ENCODE peak calls at places on chromosomes 16 and 17, in five cellular contexts. M, G, F, D and C are unnamed samples.
A peak's percentile ranks its signal among the peaks of the same experiment; 100 is the strongest.

GRCh38 chr16:9836118-9836736 is 346.0 kb downstream of the GRIN2A start:
- DNase-seq in M (peak; percentile 50), G (no peak), F (peak; percentile 45), D (peak; percentile 68), C (peak; percentile 51)

GRCh38 chr16:2692251-2692947 is 10.1 kb downstream of the KCTD5 start:
- DNase-seq in M (no peak), G (no peak), F (no peak), D (peak; percentile 9), C (no peak)

GRCh38 chr16:83185902-83186301 is 559.1 kb downstream of the CDH13 start:
- DNase-seq in M (no peak), G (no peak), F (no peak), D (no peak), C (no peak)

GRCh38 chr17:73722163-73722562 is 77.9 kb upstream of the SDK2 start:
- DNase-seq in M (no peak), G (no peak), F (no peak), D (no peak), C (peak; percentile 85)

GRCh38 chr17:82976982-82977488 is 102.4 kb upstream of the METRNL start:
- DNase-seq in M (no peak), G (no peak), F (no peak), D (no peak), C (no peak)

GRCh38 chr17:48068491-48068961 is 20.4 kb downstream of the NFE2L1 start:
- DNase-seq in M (peak; percentile 85), G (no peak), F (no peak), D (no peak), C (no peak)

GRCh38 chr16:56964243-56965148 is 2.7 kb downstream of the CETP start:
- DNase-seq in M (peak; percentile 82), G (no peak), F (peak; percentile 90), D (peak; percentile 96), C (peak; percentile 86)

GRCh38 chr16:9258423-9259051 is 167.1 kb downstream of the HAPSTR1 start:
- DNase-seq in M (peak; percentile 21), G (no peak), F (peak; percentile 68), D (peak; percentile 80), C (peak; percentile 47)

GRCh38 chr17:10295728-10296343 is 77.0 kb downstream of the MYH13 start:
- DNase-seq in M (peak; percentile 83), G (peak; percentile 9), F (peak; percentile 25), D (peak; percentile 78), C (peak; percentile 62)

GRCh38 chr16:74862743-74863244 is 88.2 kb upstream of the FA2H start:
- DNase-seq in M (peak; percentile 51), G (no peak), F (peak; percentile 35), D (peak; percentile 64), C (peak; percentile 43)

GRCh38 chr16:69123894-69124293 is 8.5 kb downstream of the CHTF8 start:
- DNase-seq in M (peak; percentile 81), G (no peak), F (peak; percentile 72), D (peak; percentile 79), C (peak; percentile 67)

GRCh38 chr16:56795011-56795410 is 65.1 kb downstream of the NUP93 start:
- DNase-seq in M (no peak), G (no peak), F (no peak), D (no peak), C (no peak)

GRCh38 chr17:56230660-56231059 is 77.4 kb downstream of the ANKFN1 start:
- DNase-seq in M (peak; percentile 57), G (no peak), F (no peak), D (no peak), C (peak; percentile 42)

GRCh38 chr17:4956493-4957061 is 5.7 kb downstream of the ENO3 start:
- DNase-seq in M (no peak), G (no peak), F (peak; percentile 39), D (peak; percentile 52), C (no peak)

GRCh38 chr16:66927918-66928649 is 2.7 kb upstream of the RRAD start:
- DNase-seq in M (peak; percentile 70), G (peak; percentile 81), F (no peak), D (no peak), C (no peak)

GRCh38 chr16:88494335-88495154 is 41.5 kb downstream of the ZFPM1 start:
- DNase-seq in M (no peak), G (no peak), F (no peak), D (no peak), C (no peak)

GRCh38 chr16:88759245-88759975 is 25.6 kb downstream of the PIEZO1 start:
- DNase-seq in M (no peak), G (no peak), F (no peak), D (peak; percentile 79), C (no peak)

GRCh38 chr17:29178750-29179231 is 1.4 kb downstream of the MYO18A start:
- DNase-seq in M (no peak), G (peak; percentile 81), F (no peak), D (no peak), C (no peak)

GRCh38 chr17:76659928-76660614 is 16.5 kb upstream of the ST6GALNAC1 start:
- DNase-seq in M (peak; percentile 48), G (no peak), F (no peak), D (no peak), C (no peak)

GRCh38 chr16:84294196-84295142 is at the start of gene WFDC1:
- DNase-seq in M (peak; percentile 70), G (no peak), F (no peak), D (peak; percentile 37), C (no peak)

DNA sequence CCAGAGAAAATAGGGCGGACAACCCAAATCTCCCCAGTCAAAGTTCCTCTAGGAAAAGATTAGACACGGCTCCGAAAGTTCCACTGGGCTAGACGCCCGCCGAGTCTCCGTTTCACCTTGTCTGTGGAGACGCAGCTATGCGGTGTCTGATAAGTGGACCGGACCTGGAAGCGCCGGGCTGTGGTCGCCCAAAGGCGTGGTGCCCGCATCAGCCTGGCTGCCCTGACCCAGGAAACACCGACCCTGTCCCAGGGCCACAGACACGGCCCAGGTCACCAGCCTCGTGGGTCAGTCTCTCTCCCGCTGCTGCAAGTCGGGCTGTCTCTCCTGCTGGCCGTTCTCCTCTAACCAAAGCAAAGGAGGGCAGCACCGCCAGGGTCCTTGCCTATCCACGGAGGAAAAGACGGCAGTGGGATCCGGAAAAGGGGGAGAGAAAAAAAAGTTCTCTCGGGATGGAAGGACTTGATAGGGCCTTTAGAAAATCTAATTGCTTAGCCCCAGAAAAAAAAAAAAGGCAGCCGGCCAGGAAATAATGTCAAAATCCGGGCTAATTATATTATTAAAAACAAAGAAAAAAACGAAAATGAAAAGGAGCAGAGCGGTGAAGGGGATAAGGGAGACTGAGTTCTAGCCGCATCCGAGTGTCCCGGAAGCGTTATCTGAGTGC is 13.9 kb upstream of the FOXF1 start:
- DNase-seq in M (no peak), G (no peak), F (no peak), D (peak; percentile 21), C (no peak)
- TF ChIP-seq EZH2 in M (no peak), G (no peak), F (no peak), D (peak; percentile 97), C (no peak)

GRCh38 chr16:70703041-70703834 is 17.4 kb upstream of the MTSS2 start:
- DNase-seq in M (peak; percentile 99), G (no peak), F (no peak), D (peak; percentile 55), C (no peak)
- H3K4me1 ChIP-seq in M (peaks cover 56% of the 10 kb centered on the region), G (peaks cover 61% of the 10 kb centered on the region), F (no peaks in the 10 kb centered on the region), D (peaks cover 3% of the 10 kb centered on the region), C (no peaks in the 10 kb centered on the region)

DNA sequence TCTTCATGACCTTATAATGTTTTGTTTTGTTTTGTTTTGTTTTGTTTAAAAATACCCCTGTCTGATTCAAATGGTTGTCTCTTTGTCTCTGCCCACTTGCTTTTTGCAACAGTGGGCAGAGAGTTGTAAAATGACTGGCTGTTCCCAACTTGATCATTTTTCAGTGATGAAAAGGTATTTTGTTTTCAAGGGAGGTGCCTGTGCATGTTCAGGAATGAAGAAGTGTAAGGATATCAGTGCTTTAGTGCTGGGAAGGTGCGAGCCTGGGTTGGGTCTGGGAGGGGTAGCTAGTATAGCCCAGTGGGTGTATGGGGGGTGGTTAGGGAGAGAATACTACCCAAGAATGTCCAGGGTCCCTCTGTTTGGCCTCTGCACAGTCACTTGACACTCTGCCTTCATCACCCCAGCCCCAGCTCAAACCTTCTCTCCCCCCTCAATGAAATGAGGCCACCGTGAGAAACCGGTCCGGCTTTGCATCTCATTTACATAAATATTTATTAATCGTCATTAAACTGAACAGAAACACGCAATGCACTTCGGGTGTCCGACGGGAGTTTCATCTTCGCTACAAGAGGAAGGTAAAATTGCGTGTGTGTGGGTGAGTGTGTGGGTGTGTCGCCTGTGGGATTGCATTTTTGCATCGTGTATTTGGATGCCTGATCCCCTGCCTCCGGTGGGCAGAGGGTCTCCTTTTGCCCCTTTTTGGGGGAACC is 4.3 kb downstream of the NEUROD2 start:
- DNase-seq in M (no peak), G (no peak), F (no peak), D (no peak), C (no peak)
- TF ChIP-seq EZH2 in M (no peak), G (no peak), F (no peak), D (peak; percentile 10), C (no peak)

GRCh38 chr17:78127240-78127887 is 1.2 kb downstream of the TMC6 start:
- DNase-seq in M (no peak), G (no peak), F (peak; percentile 90), D (peak; percentile 50), C (peak; percentile 66)

GRCh38 chr17:78126895-78127239 is 1.7 kb downstream of the TMC6 start:
- DNase-seq in M (no peak), G (no peak), F (no peak), D (no peak), C (no peak)

GRCh38 chr17:78128616-78129384 is at the start of gene TMC6:
- DNase-seq in M (no peak), G (no peak), F (peak; percentile 91), D (peak; percentile 74), C (peak; percentile 83)

GRCh38 chr17:78129385-78130079 is 977 bp upstream of the TMC6 start:
- DNase-seq in M (no peak), G (no peak), F (peak; percentile 66), D (no peak), C (peak; percentile 75)

GRCh38 chr17:78127888-78128615 is 503 bp downstream of the TMC6 start:
- DNase-seq in M (no peak), G (no peak), F (no peak), D (peak; percentile 76), C (no peak)
- H3K4me1 ChIP-seq in M (peaks cover 3% of the 10 kb centered on the region), G (peaks cover 16% of the 10 kb centered on the region), F (peaks cover 42% of the 10 kb centered on the region), D (peaks cover 27% of the 10 kb centered on the region), C (peaks cover 74% of the 10 kb centered on the region)

GRCh38 chr16:87474017-87474416 is 18.8 kb downstream of the ZCCHC14 start:
- DNase-seq in M (no peak), G (no peak), F (no peak), D (no peak), C (no peak)
- TF ChIP-seq EZH2 in M (no peak), G (no peak), F (no peak), D (no peak), C (no peak)

DNA sequence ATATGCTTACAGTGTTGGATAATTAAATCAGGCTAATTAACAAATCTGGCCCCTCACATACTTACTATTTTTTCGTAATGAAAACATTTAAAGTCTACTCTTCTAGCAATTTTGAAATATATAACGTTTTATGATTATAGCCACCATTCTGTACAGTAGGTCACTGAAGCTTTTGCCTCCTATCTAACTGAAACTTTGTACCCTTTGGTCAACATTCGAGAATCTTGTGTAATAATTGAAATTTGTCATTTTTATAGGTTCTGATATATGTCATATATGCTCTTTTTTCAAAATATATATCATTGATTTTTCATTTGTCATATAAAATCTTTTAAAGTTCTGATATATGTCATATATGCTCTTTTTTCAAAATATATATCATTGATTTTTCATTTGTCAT is 12.7 kb downstream of the PHKB start:
- DNase-seq in M (no peak), G (no peak), F (no peak), D (no peak), C (no peak)
- H3K4me1 ChIP-seq in M (peaks cover 15% of the 10 kb centered on the region), G (peaks cover 13% of the 10 kb centered on the region), F (no peaks in the 10 kb centered on the region), D (peaks cover 5% of the 10 kb centered on the region), C (no peaks in the 10 kb centered on the region)